ENCODE peak calls at places on chromosome 6, in six cellular contexts. I is heart left ventricle, E is body of pancreas, K is lung, T is upper lobe of right lung, U is HCT116. L is an unnamed sample.

GRCh38 chr6:44068607-44069296 is 58.5 kb downstream of the MRPL14 start:
- DNase-seq in K (no peak), T (no peak), I (peak), U (no peak), E (no peak), L (no peak)

GRCh38 chr6:149830731-149831379 is 33.3 kb downstream of the LRP11 start:
- DNase-seq in U (no peak), I (no peak), E (no peak), K (no peak), T (no peak), L (no peak)

GRCh38 chr6:131949909-131950766 is 1.0 kb downstream of the CCN2 start:
- DNase-seq in E (peak), I (peak), T (peak), U (peak), K (peak), L (peak)

GRCh38 chr6:16334671-16335070 is 96.3 kb downstream of the GMPR start:
- DNase-seq in U (no peak), K (peak), I (peak), E (peak), T (no peak), L (peak)

GRCh38 chr6:114133816-114134215 is 162.9 kb upstream of the HDAC2 start:
- DNase-seq in E (no peak), U (no peak), I (no peak), T (no peak), K (no peak), L (no peak)

GRCh38 chr6:56311086-56311485 is 63.7 kb upstream of the COL21A1 start:
- DNase-seq in E (no peak), T (no peak), K (no peak), I (no peak), U (no peak), L (no peak)

GRCh38 chr6:113392551-113393055 is 464.5 kb upstream of the MARCKS start:
- DNase-seq in U (no peak), E (no peak), K (no peak), T (no peak), I (no peak), L (no peak)

GRCh38 chr6:20693466-20694063 is 159.3 kb downstream of the CDKAL1 start:
- DNase-seq in U (no peak), I (no peak), E (no peak), T (no peak), K (no peak), L (no peak)

GRCh38 chr6:140623498-140623897 is 1249.0 kb upstream of the CITED2 start:
- DNase-seq in U (peak), T (no peak), E (no peak), K (no peak), I (no peak), L (no peak)

GRCh38 chr6:37456126-37456525 is 23.1 kb downstream of the CMTR1 start:
- DNase-seq in T (no peak), K (no peak), E (no peak), U (no peak), I (no peak), L (no peak)

GRCh38 chr6:63352587-63353281 is 33.0 kb upstream of the LGSN start:
- DNase-seq in I (no peak), E (peak), U (peak), K (peak), T (no peak), L (no peak)

GRCh38 chr6:162856885-162857284 is 129.1 kb downstream of the PACRG start:
- DNase-seq in U (peak), T (no peak), I (no peak), K (no peak), E (peak), L (peak)

GRCh38 chr6:84150680-84151079 is 76.8 kb downstream of the CEP162 start:
- DNase-seq in K (no peak), E (no peak), T (no peak), I (no peak), U (no peak), L (no peak)

GRCh38 chr6:106490030-106490429 is 129.5 kb downstream of the CRYBG1 start:
- DNase-seq in K (no peak), U (no peak), E (no peak), T (no peak), I (no peak), L (no peak)

GRCh38 chr6:108119212-108120141 is 44.9 kb upstream of the OSTM1 start:
- DNase-seq in U (no peak), E (no peak), T (no peak), K (no peak), I (no peak), L (no peak)

GRCh38 chr6:17622144-17622543 is 22.0 kb downstream of the FAM8A1 start:
- DNase-seq in K (no peak), U (no peak), I (peak), T (no peak), E (no peak), L (no peak)

GRCh38 chr6:169986171-169986847 is 234.9 kb downstream of the ERMARD start:
- DNase-seq in U (no peak), K (no peak), I (peak), T (peak), E (no peak), L (peak)

GRCh38 chr6:12229332-12229731 is 60.8 kb upstream of the EDN1 start:
- DNase-seq in K (no peak), E (no peak), U (no peak), I (no peak), T (no peak), L (no peak)

GRCh38 chr6:85111481-85112001 is 338.3 kb upstream of the NT5E start:
- DNase-seq in T (no peak), U (no peak), E (no peak), I (no peak), K (no peak), L (no peak)

GRCh38 chr6:13528232-13528631 is 40.8 kb upstream of the GFOD1 start:
- DNase-seq in U (no peak), I (no peak), K (no peak), T (no peak), E (no peak), L (no peak)

GRCh38 chr6:33173228-33174180 is 18.8 kb downstream of the COL11A2 start:
- DNase-seq in U (no peak), K (no peak), T (peak), I (no peak), E (no peak), L (no peak)

GRCh38 chr6:2990932-2991506 is 8.7 kb upstream of the NQO2 start:
- DNase-seq in K (no peak), E (no peak), U (no peak), T (no peak), I (no peak), L (no peak)

GRCh38 chr6:158284340-158285210 is 27.7 kb upstream of the TULP4 start:
- DNase-seq in I (no peak), K (no peak), T (peak), E (no peak), U (no peak), L (no peak)

GRCh38 chr6:170143401-170144150 is 147.3 kb downstream of the DLL1 start:
- DNase-seq in E (no peak), T (peak), U (no peak), I (no peak), K (no peak), L (peak)

GRCh38 chr6:17912521-17912920 is 74.9 kb downstream of the KIF13A start:
- DNase-seq in T (no peak), I (no peak), K (no peak), E (no peak), U (no peak), L (no peak)

GRCh38 chr6:106134906-106135634 is 48.9 kb downstream of the PRDM1 start:
- DNase-seq in I (no peak), T (no peak), U (peak), K (no peak), E (no peak), L (no peak)

DNA sequence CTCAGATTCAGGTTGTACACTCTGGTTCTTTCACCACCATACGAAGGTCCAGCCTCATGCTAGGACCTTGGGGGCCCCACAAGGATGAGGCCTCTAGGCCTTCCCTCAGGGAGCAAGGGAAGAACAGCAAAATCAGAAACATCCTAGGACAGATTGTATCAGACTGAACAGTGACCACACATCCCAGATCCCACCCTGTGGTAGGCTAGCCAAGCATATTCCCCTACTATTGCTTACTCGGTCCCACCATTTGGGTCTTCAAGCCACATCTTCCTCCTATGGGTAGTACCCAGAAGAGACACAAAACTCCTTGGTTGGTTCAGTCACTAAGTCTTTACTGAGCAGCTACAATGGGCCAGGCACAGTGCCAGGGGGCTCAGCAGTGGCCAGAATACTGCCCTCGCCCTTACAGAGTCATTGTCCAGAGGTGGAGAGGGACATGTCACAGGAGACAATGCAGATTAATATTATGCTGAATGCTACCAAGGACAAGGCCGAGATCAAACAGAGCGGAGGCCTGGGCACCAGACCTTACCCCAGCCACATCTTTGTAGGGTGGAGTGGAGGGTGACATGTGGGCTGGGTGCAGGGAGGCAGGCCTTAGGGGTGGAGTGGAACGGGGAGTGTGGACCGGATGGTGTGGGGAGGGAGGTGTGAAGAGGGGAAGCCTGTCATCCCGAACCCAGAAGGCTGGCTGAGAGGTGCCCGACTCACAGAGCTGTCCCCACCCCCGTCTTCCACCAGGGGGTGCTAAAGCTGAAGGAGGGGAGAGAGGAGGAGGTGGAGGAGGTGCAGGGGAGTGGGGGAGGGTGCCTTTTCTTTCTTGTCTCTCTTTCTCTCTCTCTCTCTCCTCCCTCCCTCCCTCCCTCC is 6.8 kb upstream of the MAPK13 start:
- DNase-seq in T (peak), I (peak), U (peak), K (peak), E (peak), L (peak)
- TF ChIP-seq CTCF in T (peak), I (peak), U (no peak), K (peak), E (peak), L (peak)

GRCh38 chr6:137045221-137045789 is 540 bp upstream of the IL20RA start:
- DNase-seq in U (no peak), E (no peak), K (no peak), T (no peak), I (no peak), L (no peak)

GRCh38 chr6:137040393-137040792 is 4.4 kb downstream of the IL20RA start:
- DNase-seq in I (no peak), K (no peak), U (no peak), T (no peak), E (no peak), L (no peak)

GRCh38 chr6:137046871-137047412 is 2.2 kb upstream of the IL20RA start:
- DNase-seq in E (no peak), T (no peak), I (no peak), K (peak), U (no peak), L (no peak)

GRCh38 chr6:137044366-137045220 is at the start of gene IL20RA:
- DNase-seq in U (no peak), E (peak), T (peak), I (peak), K (peak), L (peak)

DNA sequence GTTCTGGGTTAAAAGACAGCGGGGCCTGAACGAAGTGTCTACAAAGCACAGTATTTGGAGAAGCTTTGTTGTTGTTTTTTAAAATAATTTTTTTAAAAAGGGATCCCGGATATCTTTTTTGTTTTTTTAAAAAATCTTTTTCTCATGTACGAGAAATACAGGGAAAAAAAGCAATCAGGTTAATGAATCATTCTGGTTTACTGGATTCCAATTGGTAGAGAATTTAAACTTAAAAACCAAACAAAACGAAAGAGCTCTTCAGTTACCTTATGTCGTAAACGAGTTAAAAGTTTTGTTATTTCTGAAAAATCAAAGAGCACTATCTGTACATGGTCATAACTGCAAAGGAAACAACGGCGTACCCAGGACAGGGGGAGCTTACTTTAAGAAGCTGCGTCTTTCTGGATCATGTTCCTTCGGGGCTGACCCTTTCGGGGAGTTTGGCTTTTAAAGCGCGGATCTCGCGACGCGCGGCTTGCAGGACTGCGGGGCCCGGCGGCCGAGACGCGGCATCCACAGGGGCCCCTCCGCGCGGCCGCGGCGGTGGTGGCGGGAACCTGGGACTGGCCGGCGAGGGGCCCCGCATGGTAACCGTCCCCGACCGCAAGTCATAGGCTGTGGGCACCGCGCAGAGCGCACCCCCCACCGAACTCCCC is 927 bp downstream of the IL20RA start:
- DNase-seq in K (peak), I (no peak), T (no peak), U (no peak), E (peak), L (no peak)
- H3K4me3 ChIP-seq in K (peak), I (peak), T (peak), U (peak), E (peak), L (peak)

GRCh38 chr6:43060755-43061633 is 1.6 kb downstream of the KLC4 start:
- DNase-seq in K (no peak), T (no peak), E (no peak), I (no peak), U (no peak), L (no peak)
- H3K27ac ChIP-seq in K (no peak), T (peak), E (peak), I (no peak), U (no peak), L (peak)

GRCh38 chr6:6915219-6915618 is 192.5 kb upstream of the RREB1 start:
- DNase-seq in K (no peak), U (no peak), E (no peak), I (no peak), T (no peak), L (no peak)

GRCh38 chr6:6913346-6913745 is 194.4 kb upstream of the RREB1 start:
- DNase-seq in T (no peak), K (no peak), U (no peak), E (no peak), I (no peak), L (no peak)

GRCh38 chr6:6918216-6918983 is 189.4 kb upstream of the RREB1 start:
- DNase-seq in K (no peak), E (peak), I (no peak), T (no peak), U (peak), L (no peak)

GRCh38 chr6:6916598-6916997 is 191.2 kb upstream of the RREB1 start:
- DNase-seq in K (no peak), E (no peak), T (no peak), I (peak), U (no peak), L (no peak)

GRCh38 chr6:6915813-6916547 is 191.8 kb upstream of the RREB1 start:
- DNase-seq in K (peak), T (peak), E (peak), U (no peak), I (no peak), L (peak)
- TF ChIP-seq CTCF in K (no peak), T (no peak), E (no peak), U (no peak), I (no peak), L (no peak)

GRCh38 chr6:41638801-41639555 is 710 bp downstream of the MDFI start:
- DNase-seq in K (no peak), I (peak), U (no peak), T (no peak), E (peak), L (peak)
- H3K4me3 ChIP-seq in K (peak), I (peak), U (no peak), T (peak), E (no peak), L (peak)

GRCh38 chr6:4775591-4776492 is at the start of gene CDYL:
- DNase-seq in T (peak), E (peak), U (peak), I (peak), K (peak), L (peak)
- H3K27ac ChIP-seq in T (peak), E (peak), U (peak), I (peak), K (peak), L (peak)

GRCh38 chr6:111800821-111801220 is 72.4 kb downstream of the FYN start:
- DNase-seq in I (no peak), E (no peak), U (no peak), T (no peak), K (no peak), L (no peak)

GRCh38 chr6:111798281-111798725 is 74.9 kb downstream of the FYN start:
- DNase-seq in T (no peak), I (no peak), K (no peak), E (no peak), U (no peak), L (no peak)

GRCh38 chr6:111800468-111800760 is 72.8 kb downstream of the FYN start:
- DNase-seq in I (no peak), T (no peak), K (no peak), U (no peak), E (no peak), L (no peak)

GRCh38 chr6:111802720-111803119 is 70.5 kb downstream of the FYN start:
- DNase-seq in U (no peak), T (no peak), I (no peak), E (no peak), K (no peak), L (no peak)

GRCh38 chr6:111799576-111800467 is 73.4 kb downstream of the FYN start:
- DNase-seq in I (no peak), K (no peak), U (no peak), T (no peak), E (no peak), L (no peak)
- TF ChIP-seq CTCF in I (no peak), K (no peak), U (no peak), T (no peak), E (no peak), L (no peak)

GRCh38 chr6:31578058-31578457 is 2.7 kb downstream of the TNF start:
- DNase-seq in T (no peak), I (no peak), U (no peak), E (no peak), K (no peak), L (no peak)

GRCh38 chr6:31576897-31577341 is 1.6 kb downstream of the TNF start:
- DNase-seq in U (no peak), T (no peak), I (no peak), K (no peak), E (no peak), L (no peak)

GRCh38 chr6:31579119-31579505 is 3.1 kb downstream of the LTB start:
- DNase-seq in U (no peak), T (no peak), K (no peak), I (no peak), E (no peak), L (no peak)

GRCh38 chr6:31579546-31580445 is 2.4 kb downstream of the LTB start:
- DNase-seq in T (no peak), E (no peak), K (no peak), I (no peak), U (no peak), L (no peak)

DNA sequence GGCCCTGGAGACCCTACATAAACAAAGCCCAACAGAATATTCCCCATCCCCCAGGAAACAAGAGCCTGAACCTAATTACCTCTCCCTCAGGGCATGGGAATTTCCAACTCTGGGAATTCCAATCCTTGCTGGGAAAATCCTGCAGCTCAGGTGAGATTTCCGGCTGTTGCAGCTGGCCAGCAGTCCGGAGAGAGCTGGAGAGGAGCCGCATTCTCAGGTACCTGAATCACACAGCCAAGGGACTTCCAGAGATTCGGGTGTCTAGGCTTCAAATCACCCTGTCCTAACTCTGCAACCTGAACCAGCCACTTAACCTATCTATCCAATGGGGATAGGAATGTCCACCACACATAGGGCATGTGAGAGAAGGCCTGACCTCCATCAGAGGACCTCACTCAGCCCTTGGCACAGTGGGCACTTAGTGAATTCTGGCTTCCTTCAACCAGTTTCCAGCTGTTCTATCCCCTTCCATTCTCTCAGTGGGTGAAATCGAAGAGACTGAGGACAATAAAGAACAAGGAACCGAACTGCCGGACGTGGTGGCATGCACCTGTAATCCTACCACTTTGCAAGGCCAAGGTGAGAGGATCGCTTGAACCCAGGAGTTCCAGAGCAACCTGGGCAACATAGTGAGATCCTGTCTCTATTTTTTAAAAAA is 3.2 kb downstream of the TNF start:
- DNase-seq in K (no peak), T (no peak), E (peak), I (no peak), U (no peak), L (no peak)
- H3K4me3 ChIP-seq in K (no peak), T (no peak), E (no peak), I (no peak), U (no peak), L (no peak)